ENCODE peak calls at places on chromosomes 16 and 17, in seven cellular contexts. One of them, this sample, is unnamed.

GRCh38 chr17:39745335-39746144 is 7.8 kb downstream of the GRB7 start:
- DNase-seq in mesothelial cell of epicardium: no peak
- DNase-seq in AG08395: no peak
- DNase-seq in activated naive CD8-positive, alpha-beta T cell treated with anti-CD3 and anti-CD28 coated beads, Interleukin-2, amount 50 U/mL, for 24 hours: no peak
- DNase-seq in T-helper 1 cell: no peak
- DNase-seq in nephron progenitor cell: no peak
- DNase-seq in fibroblast of mammary gland: no peak
- DNase-seq in this sample: no peak

GRCh38 chr16:10333321-10334032 is 52.4 kb upstream of the ATF7IP2 start:
- DNase-seq in AG08395: no peak
- DNase-seq in T-helper 1 cell: no peak
- DNase-seq in mesothelial cell of epicardium: no peak
- DNase-seq in fibroblast of mammary gland: no peak
- DNase-seq in nephron progenitor cell: no peak
- DNase-seq in activated naive CD8-positive, alpha-beta T cell treated with anti-CD3 and anti-CD28 coated beads, Interleukin-2, amount 50 U/mL, for 24 hours: no peak
- DNase-seq in this sample: no peak

GRCh38 chr17:29369831-29370735 is 20.1 kb upstream of the TAOK1 start:
- DNase-seq in fibroblast of mammary gland: peak
- DNase-seq in AG08395: peak
- DNase-seq in T-helper 1 cell: peak
- DNase-seq in nephron progenitor cell: peak
- DNase-seq in mesothelial cell of epicardium: peak
- DNase-seq in activated naive CD8-positive, alpha-beta T cell treated with anti-CD3 and anti-CD28 coated beads, Interleukin-2, amount 50 U/mL, for 24 hours: peak
- DNase-seq in this sample: no peak

GRCh38 chr16:71698491-71698890 is 26.0 kb downstream of the PHLPP2 start:
- DNase-seq in fibroblast of mammary gland: no peak
- DNase-seq in nephron progenitor cell: no peak
- DNase-seq in T-helper 1 cell: no peak
- DNase-seq in mesothelial cell of epicardium: no peak
- DNase-seq in AG08395: no peak
- DNase-seq in activated naive CD8-positive, alpha-beta T cell treated with anti-CD3 and anti-CD28 coated beads, Interleukin-2, amount 50 U/mL, for 24 hours: no peak
- DNase-seq in this sample: no peak

GRCh38 chr16:56245197-56245596 is 53.9 kb downstream of the GNAO1 start:
- DNase-seq in activated naive CD8-positive, alpha-beta T cell treated with anti-CD3 and anti-CD28 coated beads, Interleukin-2, amount 50 U/mL, for 24 hours: no peak
- DNase-seq in fibroblast of mammary gland: no peak
- DNase-seq in AG08395: peak
- DNase-seq in T-helper 1 cell: no peak
- DNase-seq in mesothelial cell of epicardium: no peak
- DNase-seq in nephron progenitor cell: no peak
- DNase-seq in this sample: no peak

GRCh38 chr16:27827765-27828164 is 235.7 kb downstream of the GSG1L start:
- DNase-seq in fibroblast of mammary gland: no peak
- DNase-seq in activated naive CD8-positive, alpha-beta T cell treated with anti-CD3 and anti-CD28 coated beads, Interleukin-2, amount 50 U/mL, for 24 hours: no peak
- DNase-seq in nephron progenitor cell: no peak
- DNase-seq in AG08395: no peak
- DNase-seq in mesothelial cell of epicardium: no peak
- DNase-seq in T-helper 1 cell: no peak
- DNase-seq in this sample: no peak

GRCh38 chr16:46996391-46996790 is 22.9 kb upstream of the DNAJA2 start:
- DNase-seq in AG08395: no peak
- DNase-seq in fibroblast of mammary gland: no peak
- DNase-seq in activated naive CD8-positive, alpha-beta T cell treated with anti-CD3 and anti-CD28 coated beads, Interleukin-2, amount 50 U/mL, for 24 hours: peak
- DNase-seq in mesothelial cell of epicardium: no peak
- DNase-seq in T-helper 1 cell: no peak
- DNase-seq in nephron progenitor cell: no peak
- DNase-seq in this sample: no peak

GRCh38 chr16:12062343-12063003 is 85.9 kb downstream of the SNX29 start:
- DNase-seq in nephron progenitor cell: no peak
- DNase-seq in AG08395: peak
- DNase-seq in activated naive CD8-positive, alpha-beta T cell treated with anti-CD3 and anti-CD28 coated beads, Interleukin-2, amount 50 U/mL, for 24 hours: no peak
- DNase-seq in mesothelial cell of epicardium: no peak
- DNase-seq in fibroblast of mammary gland: peak
- DNase-seq in T-helper 1 cell: no peak
- DNase-seq in this sample: no peak

GRCh38 chr17:57735707-57736106 is 9.4 kb downstream of the CCDC182 start:
- DNase-seq in activated naive CD8-positive, alpha-beta T cell treated with anti-CD3 and anti-CD28 coated beads, Interleukin-2, amount 50 U/mL, for 24 hours: no peak
- DNase-seq in mesothelial cell of epicardium: no peak
- DNase-seq in T-helper 1 cell: no peak
- DNase-seq in fibroblast of mammary gland: no peak
- DNase-seq in AG08395: no peak
- DNase-seq in nephron progenitor cell: no peak
- DNase-seq in this sample: no peak

GRCh38 chr17:11999715-12000114 is 2.4 kb upstream of the ZNF18 start:
- DNase-seq in mesothelial cell of epicardium: no peak
- DNase-seq in fibroblast of mammary gland: no peak
- DNase-seq in AG08395: no peak
- DNase-seq in nephron progenitor cell: no peak
- DNase-seq in activated naive CD8-positive, alpha-beta T cell treated with anti-CD3 and anti-CD28 coated beads, Interleukin-2, amount 50 U/mL, for 24 hours: no peak
- DNase-seq in T-helper 1 cell: no peak
- DNase-seq in this sample: no peak

GRCh38 chr16:2469399-2470233 is 1.5 kb upstream of the NTN3 start:
- DNase-seq in activated naive CD8-positive, alpha-beta T cell treated with anti-CD3 and anti-CD28 coated beads, Interleukin-2, amount 50 U/mL, for 24 hours: no peak
- DNase-seq in nephron progenitor cell: no peak
- DNase-seq in AG08395: no peak
- DNase-seq in fibroblast of mammary gland: no peak
- DNase-seq in mesothelial cell of epicardium: no peak
- DNase-seq in T-helper 1 cell: no peak
- DNase-seq in this sample: no peak

GRCh38 chr16:84608281-84608680 is 9.6 kb downstream of the COTL1 start:
- DNase-seq in nephron progenitor cell: no peak
- DNase-seq in activated naive CD8-positive, alpha-beta T cell treated with anti-CD3 and anti-CD28 coated beads, Interleukin-2, amount 50 U/mL, for 24 hours: no peak
- DNase-seq in fibroblast of mammary gland: no peak
- DNase-seq in mesothelial cell of epicardium: no peak
- DNase-seq in AG08395: no peak
- DNase-seq in T-helper 1 cell: no peak
- DNase-seq in this sample: no peak

GRCh38 chr16:89615596-89616090 is 2.2 kb downstream of the DPEP1 start:
- DNase-seq in AG08395: peak
- DNase-seq in T-helper 1 cell: no peak
- DNase-seq in mesothelial cell of epicardium: no peak
- DNase-seq in fibroblast of mammary gland: no peak
- DNase-seq in activated naive CD8-positive, alpha-beta T cell treated with anti-CD3 and anti-CD28 coated beads, Interleukin-2, amount 50 U/mL, for 24 hours: peak
- DNase-seq in nephron progenitor cell: peak
- DNase-seq in this sample: no peak

GRCh38 chr16:67428146-67428731 is 2.7 kb upstream of the HSD11B2 start:
- DNase-seq in T-helper 1 cell: peak
- DNase-seq in AG08395: peak
- DNase-seq in nephron progenitor cell: peak
- DNase-seq in mesothelial cell of epicardium: no peak
- DNase-seq in fibroblast of mammary gland: peak
- DNase-seq in activated naive CD8-positive, alpha-beta T cell treated with anti-CD3 and anti-CD28 coated beads, Interleukin-2, amount 50 U/mL, for 24 hours: peak
- DNase-seq in this sample: peak

GRCh38 chr16:84851192-84852127 is 31.7 kb downstream of the CRISPLD2 start:
- DNase-seq in AG08395: peak
- DNase-seq in activated naive CD8-positive, alpha-beta T cell treated with anti-CD3 and anti-CD28 coated beads, Interleukin-2, amount 50 U/mL, for 24 hours: no peak
- DNase-seq in nephron progenitor cell: no peak
- DNase-seq in fibroblast of mammary gland: peak
- DNase-seq in mesothelial cell of epicardium: no peak
- DNase-seq in T-helper 1 cell: no peak
- DNase-seq in this sample: no peak

GRCh38 chr17:59620518-59621259 is 994 bp downstream of the CLTC start:
- DNase-seq in T-helper 1 cell: peak
- DNase-seq in AG08395: peak
- DNase-seq in nephron progenitor cell: peak
- DNase-seq in activated naive CD8-positive, alpha-beta T cell treated with anti-CD3 and anti-CD28 coated beads, Interleukin-2, amount 50 U/mL, for 24 hours: peak
- DNase-seq in mesothelial cell of epicardium: no peak
- DNase-seq in fibroblast of mammary gland: no peak
- DNase-seq in this sample: no peak

GRCh38 chr17:42989146-42989545 is 8.8 kb downstream of the RUNDC1 start:
- DNase-seq in T-helper 1 cell: no peak
- DNase-seq in activated naive CD8-positive, alpha-beta T cell treated with anti-CD3 and anti-CD28 coated beads, Interleukin-2, amount 50 U/mL, for 24 hours: no peak
- DNase-seq in nephron progenitor cell: no peak
- DNase-seq in mesothelial cell of epicardium: no peak
- DNase-seq in AG08395: no peak
- DNase-seq in fibroblast of mammary gland: no peak
- DNase-seq in this sample: no peak

GRCh38 chr17:21823643-21824042 is 131.3 kb downstream of the KCNJ18 start:
- DNase-seq in AG08395: no peak
- DNase-seq in mesothelial cell of epicardium: no peak
- DNase-seq in activated naive CD8-positive, alpha-beta T cell treated with anti-CD3 and anti-CD28 coated beads, Interleukin-2, amount 50 U/mL, for 24 hours: no peak
- DNase-seq in fibroblast of mammary gland: no peak
- DNase-seq in nephron progenitor cell: no peak
- DNase-seq in T-helper 1 cell: no peak
- DNase-seq in this sample: no peak

GRCh38 chr17:44655983-44656700 is at the start of gene MEIOC:
- DNase-seq in activated naive CD8-positive, alpha-beta T cell treated with anti-CD3 and anti-CD28 coated beads, Interleukin-2, amount 50 U/mL, for 24 hours: peak
- DNase-seq in nephron progenitor cell: peak
- DNase-seq in T-helper 1 cell: peak
- DNase-seq in mesothelial cell of epicardium: no peak
- DNase-seq in AG08395: peak
- DNase-seq in fibroblast of mammary gland: peak
- DNase-seq in this sample: peak

GRCh38 chr17:67359960-67360817 is 6.2 kb downstream of the PSMD12 start:
- DNase-seq in fibroblast of mammary gland: peak
- DNase-seq in AG08395: peak
- DNase-seq in T-helper 1 cell: peak
- DNase-seq in nephron progenitor cell: no peak
- DNase-seq in mesothelial cell of epicardium: no peak
- DNase-seq in activated naive CD8-positive, alpha-beta T cell treated with anti-CD3 and anti-CD28 coated beads, Interleukin-2, amount 50 U/mL, for 24 hours: peak
- DNase-seq in this sample: no peak

GRCh38 chr16:85570213-85570734 is 42.8 kb upstream of the GSE1 start:
- DNase-seq in fibroblast of mammary gland: no peak
- DNase-seq in AG08395: no peak
- DNase-seq in nephron progenitor cell: no peak
- DNase-seq in activated naive CD8-positive, alpha-beta T cell treated with anti-CD3 and anti-CD28 coated beads, Interleukin-2, amount 50 U/mL, for 24 hours: peak
- DNase-seq in T-helper 1 cell: no peak
- DNase-seq in mesothelial cell of epicardium: no peak
- DNase-seq in this sample: no peak

GRCh38 chr16:24844101-24845030 is 1.4 kb upstream of the SLC5A11 start:
- DNase-seq in activated naive CD8-positive, alpha-beta T cell treated with anti-CD3 and anti-CD28 coated beads, Interleukin-2, amount 50 U/mL, for 24 hours: no peak
- DNase-seq in AG08395: no peak
- DNase-seq in mesothelial cell of epicardium: no peak
- DNase-seq in nephron progenitor cell: no peak
- DNase-seq in T-helper 1 cell: no peak
- DNase-seq in fibroblast of mammary gland: no peak
- DNase-seq in this sample: no peak

GRCh38 chr16:54171855-54172537 is 114.6 kb downstream of the IRX3 start:
- DNase-seq in mesothelial cell of epicardium: no peak
- DNase-seq in activated naive CD8-positive, alpha-beta T cell treated with anti-CD3 and anti-CD28 coated beads, Interleukin-2, amount 50 U/mL, for 24 hours: no peak
- DNase-seq in fibroblast of mammary gland: peak
- DNase-seq in AG08395: no peak
- DNase-seq in T-helper 1 cell: no peak
- DNase-seq in nephron progenitor cell: no peak
- DNase-seq in this sample: no peak

GRCh38 chr17:75241996-75242460 is 19.4 kb downstream of the GGA3 start:
- DNase-seq in AG08395: peak
- DNase-seq in T-helper 1 cell: no peak
- DNase-seq in activated naive CD8-positive, alpha-beta T cell treated with anti-CD3 and anti-CD28 coated beads, Interleukin-2, amount 50 U/mL, for 24 hours: no peak
- DNase-seq in mesothelial cell of epicardium: no peak
- DNase-seq in fibroblast of mammary gland: peak
- DNase-seq in nephron progenitor cell: no peak
- DNase-seq in this sample: no peak

GRCh38 chr17:3575506-3575905 is 17.9 kb upstream of the TRPV3 start:
- DNase-seq in T-helper 1 cell: no peak
- DNase-seq in fibroblast of mammary gland: peak
- DNase-seq in activated naive CD8-positive, alpha-beta T cell treated with anti-CD3 and anti-CD28 coated beads, Interleukin-2, amount 50 U/mL, for 24 hours: no peak
- DNase-seq in mesothelial cell of epicardium: no peak
- DNase-seq in AG08395: peak
- DNase-seq in nephron progenitor cell: no peak
- DNase-seq in this sample: no peak

GRCh38 chr16:70747703-70748631 is 53.0 kb downstream of the VAC14 start:
- DNase-seq in activated naive CD8-positive, alpha-beta T cell treated with anti-CD3 and anti-CD28 coated beads, Interleukin-2, amount 50 U/mL, for 24 hours: no peak
- DNase-seq in mesothelial cell of epicardium: no peak
- DNase-seq in AG08395: no peak
- DNase-seq in fibroblast of mammary gland: peak
- DNase-seq in T-helper 1 cell: no peak
- DNase-seq in nephron progenitor cell: no peak
- DNase-seq in this sample: no peak

GRCh38 chr16:84240455-84240854 is 643 bp upstream of the KCNG4 start:
- DNase-seq in AG08395: no peak
- DNase-seq in activated naive CD8-positive, alpha-beta T cell treated with anti-CD3 and anti-CD28 coated beads, Interleukin-2, amount 50 U/mL, for 24 hours: no peak
- DNase-seq in fibroblast of mammary gland: no peak
- DNase-seq in mesothelial cell of epicardium: no peak
- DNase-seq in T-helper 1 cell: no peak
- DNase-seq in nephron progenitor cell: no peak
- DNase-seq in this sample: no peak

GRCh38 chr16:11796227-11797165 is 562 bp downstream of the ZC3H7A start:
- DNase-seq in nephron progenitor cell: peak
- DNase-seq in AG08395: peak
- DNase-seq in T-helper 1 cell: no peak
- DNase-seq in fibroblast of mammary gland: peak
- DNase-seq in mesothelial cell of epicardium: no peak
- DNase-seq in activated naive CD8-positive, alpha-beta T cell treated with anti-CD3 and anti-CD28 coated beads, Interleukin-2, amount 50 U/mL, for 24 hours: no peak
- DNase-seq in this sample: no peak

GRCh38 chr16:81163671-81164070 is 67.5 kb upstream of the GCSH start:
- DNase-seq in AG08395: no peak
- DNase-seq in fibroblast of mammary gland: no peak
- DNase-seq in activated naive CD8-positive, alpha-beta T cell treated with anti-CD3 and anti-CD28 coated beads, Interleukin-2, amount 50 U/mL, for 24 hours: no peak
- DNase-seq in nephron progenitor cell: no peak
- DNase-seq in T-helper 1 cell: no peak
- DNase-seq in mesothelial cell of epicardium: no peak
- DNase-seq in this sample: no peak

GRCh38 chr16:88390265-88390664 is 7.5 kb downstream of the ZNF469 start:
- DNase-seq in fibroblast of mammary gland: no peak
- DNase-seq in AG08395: no peak
- DNase-seq in nephron progenitor cell: no peak
- DNase-seq in mesothelial cell of epicardium: no peak
- DNase-seq in activated naive CD8-positive, alpha-beta T cell treated with anti-CD3 and anti-CD28 coated beads, Interleukin-2, amount 50 U/mL, for 24 hours: no peak
- DNase-seq in T-helper 1 cell: no peak
- DNase-seq in this sample: no peak

GRCh38 chr17:2158011-2158410 is 103.1 kb downstream of the HIC1 start:
- DNase-seq in AG08395: peak
- DNase-seq in activated naive CD8-positive, alpha-beta T cell treated with anti-CD3 and anti-CD28 coated beads, Interleukin-2, amount 50 U/mL, for 24 hours: no peak
- DNase-seq in nephron progenitor cell: no peak
- DNase-seq in T-helper 1 cell: no peak
- DNase-seq in mesothelial cell of epicardium: no peak
- DNase-seq in fibroblast of mammary gland: peak
- DNase-seq in this sample: no peak

GRCh38 chr17:56173958-56174357 is 20.7 kb downstream of the ANKFN1 start:
- DNase-seq in fibroblast of mammary gland: no peak
- DNase-seq in T-helper 1 cell: no peak
- DNase-seq in AG08395: no peak
- DNase-seq in nephron progenitor cell: no peak
- DNase-seq in mesothelial cell of epicardium: no peak
- DNase-seq in activated naive CD8-positive, alpha-beta T cell treated with anti-CD3 and anti-CD28 coated beads, Interleukin-2, amount 50 U/mL, for 24 hours: no peak
- DNase-seq in this sample: no peak

GRCh38 chr16:10575506-10576130 is 4.8 kb downstream of the EMP2 start:
- DNase-seq in AG08395: peak
- DNase-seq in nephron progenitor cell: no peak
- DNase-seq in fibroblast of mammary gland: peak
- DNase-seq in mesothelial cell of epicardium: no peak
- DNase-seq in activated naive CD8-positive, alpha-beta T cell treated with anti-CD3 and anti-CD28 coated beads, Interleukin-2, amount 50 U/mL, for 24 hours: no peak
- DNase-seq in T-helper 1 cell: no peak
- DNase-seq in this sample: no peak

GRCh38 chr16:81745704-81746558 is 33.2 kb upstream of the PLCG2 start:
- DNase-seq in fibroblast of mammary gland: peak
- DNase-seq in activated naive CD8-positive, alpha-beta T cell treated with anti-CD3 and anti-CD28 coated beads, Interleukin-2, amount 50 U/mL, for 24 hours: peak
- DNase-seq in mesothelial cell of epicardium: peak
- DNase-seq in nephron progenitor cell: peak
- DNase-seq in T-helper 1 cell: peak
- DNase-seq in AG08395: peak
- DNase-seq in this sample: no peak

GRCh38 chr16:10791048-10791447 is 27.5 kb downstream of the TVP23A start:
- DNase-seq in nephron progenitor cell: no peak
- DNase-seq in mesothelial cell of epicardium: no peak
- DNase-seq in fibroblast of mammary gland: no peak
- DNase-seq in T-helper 1 cell: no peak
- DNase-seq in AG08395: no peak
- DNase-seq in activated naive CD8-positive, alpha-beta T cell treated with anti-CD3 and anti-CD28 coated beads, Interleukin-2, amount 50 U/mL, for 24 hours: no peak
- DNase-seq in this sample: no peak

This sample was measured in NCI-H1048.